ENCODE peak calls at places on chromosome 20, in eight cellular contexts. One of them, this sample, is unnamed.
A peak's percentile ranks its signal among the peaks of the same experiment; 100 is the strongest.

GRCh38 chr20:64036346-64037198 is 590 bp downstream of the C20orf204 start:
- DNase-seq in brain microvascular endothelial cell: no peak
- DNase-seq in thoracic aorta: no peak
- DNase-seq in uterus: no peak
- DNase-seq in HCT116: no peak
- DNase-seq in hepatocyte: no peak
- DNase-seq in PC-9: no peak
- DNase-seq in IMR-90: peak; percentile 53
- DNase-seq in this sample: no peak

GRCh38 chr20:21521596-21522478 is 8.0 kb upstream of the NKX2-2 start:
- DNase-seq in brain microvascular endothelial cell: no peak
- DNase-seq in thoracic aorta: no peak
- DNase-seq in uterus: no peak
- DNase-seq in HCT116: no peak
- DNase-seq in hepatocyte: no peak
- DNase-seq in PC-9: no peak
- DNase-seq in IMR-90: no peak
- DNase-seq in this sample: peak; percentile 66

GRCh38 chr20:4216142-4216735 is 200.9 kb upstream of the RNF24 start:
- DNase-seq in brain microvascular endothelial cell: no peak
- DNase-seq in thoracic aorta: no peak
- DNase-seq in uterus: no peak
- DNase-seq in HCT116: no peak
- DNase-seq in hepatocyte: no peak
- DNase-seq in PC-9: no peak
- DNase-seq in IMR-90: peak; percentile 38
- DNase-seq in this sample: no peak

GRCh38 chr20:10505320-10506226 is 70.5 kb downstream of the SLX4IP start:
- DNase-seq in brain microvascular endothelial cell: no peak
- DNase-seq in thoracic aorta: no peak
- DNase-seq in uterus: peak; percentile 64
- DNase-seq in HCT116: no peak
- DNase-seq in hepatocyte: peak; percentile 70
- DNase-seq in PC-9: no peak
- DNase-seq in IMR-90: peak; percentile 35
- DNase-seq in this sample: no peak

GRCh38 chr20:58073945-58074920 is 154.2 kb downstream of the ANKRD60 start:
- DNase-seq in brain microvascular endothelial cell: peak; percentile 51
- DNase-seq in thoracic aorta: no peak
- DNase-seq in uterus: peak; percentile 42
- DNase-seq in HCT116: no peak
- DNase-seq in hepatocyte: no peak
- DNase-seq in PC-9: no peak
- DNase-seq in IMR-90: no peak
- DNase-seq in this sample: no peak

GRCh38 chr20:57410398-57411323 is 19.5 kb downstream of the RBM38 start:
- DNase-seq in brain microvascular endothelial cell: no peak
- DNase-seq in thoracic aorta: no peak
- DNase-seq in uterus: no peak
- DNase-seq in HCT116: no peak
- DNase-seq in hepatocyte: no peak
- DNase-seq in PC-9: no peak
- DNase-seq in IMR-90: no peak
- DNase-seq in this sample: no peak

GRCh38 chr20:1509237-1509636 is 18.0 kb upstream of the SIRPB2 start:
- DNase-seq in brain microvascular endothelial cell: peak; percentile 47
- DNase-seq in thoracic aorta: no peak
- DNase-seq in uterus: no peak
- DNase-seq in HCT116: peak; percentile 16
- DNase-seq in hepatocyte: peak; percentile 33
- DNase-seq in PC-9: no peak
- DNase-seq in IMR-90: peak; percentile 37
- DNase-seq in this sample: peak; percentile 62

GRCh38 chr20:370151-370600 is 10.4 kb upstream of the TRIB3 start:
- DNase-seq in brain microvascular endothelial cell: no peak
- DNase-seq in thoracic aorta: no peak
- DNase-seq in uterus: no peak
- DNase-seq in HCT116: no peak
- DNase-seq in hepatocyte: peak; percentile 61
- DNase-seq in PC-9: peak; percentile 95
- DNase-seq in IMR-90: no peak
- DNase-seq in this sample: no peak

GRCh38 chr20:24607402-24607801 is 138.0 kb downstream of the SYNDIG1 start:
- DNase-seq in brain microvascular endothelial cell: no peak
- DNase-seq in thoracic aorta: no peak
- DNase-seq in uterus: no peak
- DNase-seq in HCT116: no peak
- DNase-seq in hepatocyte: no peak
- DNase-seq in PC-9: no peak
- DNase-seq in IMR-90: no peak
- DNase-seq in this sample: no peak

GRCh38 chr20:5608448-5609161 is 141.6 kb upstream of the SHLD1 start:
- DNase-seq in brain microvascular endothelial cell: no peak
- DNase-seq in thoracic aorta: no peak
- DNase-seq in uterus: no peak
- DNase-seq in HCT116: no peak
- DNase-seq in hepatocyte: no peak
- DNase-seq in PC-9: peak; percentile 52
- DNase-seq in IMR-90: peak; percentile 62
- DNase-seq in this sample: peak; percentile 15

GRCh38 chr20:47258745-47259695 is 97.5 kb downstream of the ZMYND8 start:
- DNase-seq in brain microvascular endothelial cell: peak; percentile 66
- DNase-seq in thoracic aorta: peak; percentile 29
- DNase-seq in uterus: no peak
- DNase-seq in HCT116: no peak
- DNase-seq in hepatocyte: no peak
- DNase-seq in PC-9: peak; percentile 49
- DNase-seq in IMR-90: peak; percentile 63
- DNase-seq in this sample: peak; percentile 24

GRCh38 chr20:10314198-10314597 is 95.6 kb downstream of the SNAP25 start:
- DNase-seq in brain microvascular endothelial cell: peak; percentile 74
- DNase-seq in thoracic aorta: no peak
- DNase-seq in uterus: no peak
- DNase-seq in HCT116: no peak
- DNase-seq in hepatocyte: no peak
- DNase-seq in PC-9: no peak
- DNase-seq in IMR-90: peak; percentile 79
- DNase-seq in this sample: peak; percentile 28

GRCh38 chr20:20211274-20211987 is 156.5 kb upstream of the INSM1 start:
- DNase-seq in brain microvascular endothelial cell: no peak
- DNase-seq in thoracic aorta: no peak
- DNase-seq in uterus: no peak
- DNase-seq in HCT116: no peak
- DNase-seq in hepatocyte: peak; percentile 51
- DNase-seq in PC-9: no peak
- DNase-seq in IMR-90: no peak
- DNase-seq in this sample: peak; percentile 23

GRCh38 chr20:23401051-23401450 is 20.2 kb downstream of the NAPB start:
- DNase-seq in brain microvascular endothelial cell: no peak
- DNase-seq in thoracic aorta: no peak
- DNase-seq in uterus: no peak
- DNase-seq in HCT116: no peak
- DNase-seq in hepatocyte: no peak
- DNase-seq in PC-9: no peak
- DNase-seq in IMR-90: no peak
- DNase-seq in this sample: no peak

GRCh38 chr20:23399568-23400241 is 21.6 kb downstream of the NAPB start:
- DNase-seq in brain microvascular endothelial cell: peak; percentile 53
- DNase-seq in thoracic aorta: no peak
- DNase-seq in uterus: no peak
- DNase-seq in HCT116: no peak
- DNase-seq in hepatocyte: no peak
- DNase-seq in PC-9: no peak
- DNase-seq in IMR-90: peak; percentile 58
- DNase-seq in this sample: peak; percentile 4

GRCh38 chr20:23397961-23398360 is 23.3 kb downstream of the NAPB start:
- DNase-seq in brain microvascular endothelial cell: peak; percentile 64
- DNase-seq in thoracic aorta: no peak
- DNase-seq in uterus: no peak
- DNase-seq in HCT116: no peak
- DNase-seq in hepatocyte: no peak
- DNase-seq in PC-9: no peak
- DNase-seq in IMR-90: peak; percentile 69
- DNase-seq in this sample: no peak

GRCh38 chr20:23393999-23394775 is 27.1 kb downstream of the NAPB start:
- DNase-seq in brain microvascular endothelial cell: no peak
- DNase-seq in thoracic aorta: no peak
- DNase-seq in uterus: no peak
- DNase-seq in HCT116: no peak
- DNase-seq in hepatocyte: no peak
- DNase-seq in PC-9: no peak
- DNase-seq in IMR-90: peak; percentile 37
- DNase-seq in this sample: no peak

GRCh38 chr20:23396961-23397620 is 24.2 kb downstream of the NAPB start:
- DNase-seq in brain microvascular endothelial cell: no peak
- DNase-seq in thoracic aorta: no peak
- DNase-seq in uterus: no peak
- DNase-seq in HCT116: no peak
- DNase-seq in hepatocyte: no peak
- DNase-seq in PC-9: no peak
- DNase-seq in IMR-90: peak; percentile 21
- DNase-seq in this sample: peak; percentile 6
- H3K27ac ChIP-seq in brain microvascular endothelial cell: peak overlapping the region; percentile 62
- H3K27ac ChIP-seq in thoracic aorta: no peak overlapping the region
- H3K27ac ChIP-seq in uterus: no peak overlapping the region
- H3K27ac ChIP-seq in HCT116: no peak overlapping the region
- H3K27ac ChIP-seq in hepatocyte: no peak overlapping the region
- H3K27ac ChIP-seq in PC-9: no peak overlapping the region
- H3K27ac ChIP-seq in IMR-90: no peak overlapping the region
- H3K27ac ChIP-seq in this sample: no peak overlapping the region

DNA sequence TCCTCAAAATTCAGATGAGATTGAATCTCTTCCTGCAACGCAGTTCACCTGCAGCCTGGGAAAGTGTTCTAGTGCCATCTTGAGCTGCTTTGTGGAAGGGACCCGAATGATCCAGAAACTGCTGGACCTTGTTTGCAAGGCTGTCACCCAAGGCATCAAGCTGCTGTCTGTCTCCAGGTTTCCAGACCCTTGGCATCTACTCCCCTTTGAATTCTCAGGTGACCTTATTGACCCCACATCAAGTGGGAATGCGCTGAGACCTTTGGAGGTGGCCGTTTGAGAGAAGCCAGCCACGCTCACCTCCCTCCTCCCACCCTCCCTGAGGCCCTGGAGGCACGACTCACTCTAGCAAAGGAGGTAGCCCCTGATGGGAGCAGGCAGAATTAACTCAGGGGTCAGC is 112.5 kb downstream of the EDN3 start:
- DNase-seq in brain microvascular endothelial cell: no peak
- DNase-seq in thoracic aorta: no peak
- DNase-seq in uterus: no peak
- DNase-seq in HCT116: no peak
- DNase-seq in hepatocyte: peak; percentile 34
- DNase-seq in PC-9: no peak
- DNase-seq in IMR-90: no peak
- DNase-seq in this sample: no peak
- TF ChIP-seq CTCF in brain microvascular endothelial cell: no peak
- TF ChIP-seq CTCF in thoracic aorta: no peak
- TF ChIP-seq CTCF in uterus: no peak
- TF ChIP-seq CTCF in HCT116: peak; percentile 6
- TF ChIP-seq CTCF in hepatocyte: peak; percentile 38
- TF ChIP-seq CTCF in PC-9: no peak
- TF ChIP-seq CTCF in IMR-90: no peak
- TF ChIP-seq CTCF in this sample: no peak

GRCh38 chr20:50395258-50395729 is 114.9 kb upstream of the PTPN1 start:
- DNase-seq in brain microvascular endothelial cell: peak; percentile 35
- DNase-seq in thoracic aorta: peak; percentile 78
- DNase-seq in uterus: peak; percentile 71
- DNase-seq in HCT116: no peak
- DNase-seq in hepatocyte: no peak
- DNase-seq in PC-9: peak; percentile 45
- DNase-seq in IMR-90: peak; percentile 34
- DNase-seq in this sample: no peak

GRCh38 chr20:50396623-50397022 is 113.6 kb upstream of the PTPN1 start:
- DNase-seq in brain microvascular endothelial cell: no peak
- DNase-seq in thoracic aorta: no peak
- DNase-seq in uterus: no peak
- DNase-seq in HCT116: no peak
- DNase-seq in hepatocyte: no peak
- DNase-seq in PC-9: no peak
- DNase-seq in IMR-90: no peak
- DNase-seq in this sample: no peak

GRCh38 chr20:50397058-50397457 is 113.1 kb upstream of the PTPN1 start:
- DNase-seq in brain microvascular endothelial cell: no peak
- DNase-seq in thoracic aorta: no peak
- DNase-seq in uterus: no peak
- DNase-seq in HCT116: no peak
- DNase-seq in hepatocyte: no peak
- DNase-seq in PC-9: no peak
- DNase-seq in IMR-90: no peak
- DNase-seq in this sample: no peak

GRCh38 chr20:50394569-50394968 is 115.6 kb upstream of the PTPN1 start:
- DNase-seq in brain microvascular endothelial cell: no peak
- DNase-seq in thoracic aorta: no peak
- DNase-seq in uterus: no peak
- DNase-seq in HCT116: no peak
- DNase-seq in hepatocyte: no peak
- DNase-seq in PC-9: no peak
- DNase-seq in IMR-90: no peak
- DNase-seq in this sample: no peak

GRCh38 chr20:50395914-50396488 is 114.2 kb upstream of the PTPN1 start:
- DNase-seq in brain microvascular endothelial cell: no peak
- DNase-seq in thoracic aorta: no peak
- DNase-seq in uterus: no peak
- DNase-seq in HCT116: no peak
- DNase-seq in hepatocyte: no peak
- DNase-seq in PC-9: no peak
- DNase-seq in IMR-90: no peak
- DNase-seq in this sample: no peak
- H3K27ac ChIP-seq in brain microvascular endothelial cell: no peak overlapping the region
- H3K27ac ChIP-seq in thoracic aorta: peak overlapping the region; percentile 95
- H3K27ac ChIP-seq in uterus: peak overlapping the region; percentile 67
- H3K27ac ChIP-seq in HCT116: no peak overlapping the region
- H3K27ac ChIP-seq in hepatocyte: no peak overlapping the region
- H3K27ac ChIP-seq in PC-9: no peak overlapping the region
- H3K27ac ChIP-seq in IMR-90: no peak overlapping the region
- H3K27ac ChIP-seq in this sample: no peak overlapping the region

DNA sequence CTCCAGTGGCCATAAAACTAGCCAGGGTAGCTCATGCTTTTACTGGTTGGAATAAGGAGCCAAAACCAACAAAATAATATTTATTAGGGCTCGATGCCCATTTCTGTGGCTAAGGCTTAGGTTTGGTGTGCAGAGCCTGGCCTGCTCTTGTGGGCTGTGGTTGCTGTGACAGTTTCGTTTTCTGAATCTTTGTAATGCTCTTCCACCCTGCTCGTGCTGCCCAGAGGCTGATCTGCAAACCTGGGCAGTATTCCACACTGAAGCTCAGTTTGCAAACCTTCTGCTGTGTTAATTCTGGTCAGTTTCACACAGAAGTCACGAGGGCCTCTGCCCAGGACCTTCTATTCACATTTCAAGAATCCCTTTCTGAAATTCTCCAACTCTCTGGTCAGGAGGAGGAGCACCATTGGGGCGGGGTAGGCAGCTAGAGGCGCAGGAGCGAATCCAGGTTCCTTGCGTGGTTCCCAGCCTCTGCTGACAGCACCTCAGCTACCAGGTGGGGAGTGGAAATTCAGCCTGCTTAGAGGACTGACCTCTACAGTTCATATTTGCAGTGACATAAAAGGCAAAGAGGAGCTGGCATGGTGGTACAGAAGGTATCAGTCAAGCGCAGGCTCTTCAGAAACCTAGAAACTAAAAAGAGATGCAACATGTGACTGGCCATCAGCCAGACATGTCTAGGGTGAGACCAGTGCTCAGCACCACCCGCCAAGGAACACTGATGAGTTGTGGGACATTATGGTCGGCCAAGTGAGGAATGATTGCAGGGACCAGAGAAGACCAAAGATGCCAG is 14.3 kb upstream of the C20orf144 start:
- DNase-seq in brain microvascular endothelial cell: peak; percentile 74
- DNase-seq in thoracic aorta: no peak
- DNase-seq in uterus: no peak
- DNase-seq in HCT116: no peak
- DNase-seq in hepatocyte: no peak
- DNase-seq in PC-9: no peak
- DNase-seq in IMR-90: peak; percentile 31
- DNase-seq in this sample: no peak
- TF ChIP-seq CTCF in brain microvascular endothelial cell: no peak
- TF ChIP-seq CTCF in thoracic aorta: no peak
- TF ChIP-seq CTCF in uterus: no peak
- TF ChIP-seq CTCF in HCT116: no peak
- TF ChIP-seq CTCF in hepatocyte: no peak
- TF ChIP-seq CTCF in PC-9: no peak
- TF ChIP-seq CTCF in IMR-90: no peak
- TF ChIP-seq CTCF in this sample: no peak